ENCODE peak calls at places on chromosomes 13 and 19, in eight cellular contexts. One of them, this sample, is unnamed.

GRCh38 chr13:51067376-51068125 is 43.5 kb downstream of the C13orf42 start:
- DNase-seq in suprapubic skin: no peak
- DNase-seq in tibial nerve: no peak
- DNase-seq in GM12878: no peak
- DNase-seq in stomach: no peak
- DNase-seq in ovary: no peak
- DNase-seq in A549: no peak
- DNase-seq in K562: no peak
- DNase-seq in this sample: no peak

GRCh38 chr13:88648598-88649373 is 977.6 kb downstream of the SLITRK5 start:
- DNase-seq in GM12878: no peak
- DNase-seq in K562: no peak
- DNase-seq in A549: no peak
- DNase-seq in ovary: no peak
- DNase-seq in stomach: no peak
- DNase-seq in tibial nerve: no peak
- DNase-seq in suprapubic skin: no peak
- DNase-seq in this sample: no peak

GRCh38 chr13:77460195-77460594 is 75.3 kb upstream of the SCEL start:
- DNase-seq in suprapubic skin: no peak
- DNase-seq in GM12878: peak; percentile 26
- DNase-seq in tibial nerve: peak; percentile 49
- DNase-seq in stomach: peak; percentile 39
- DNase-seq in K562: no peak
- DNase-seq in ovary: no peak
- DNase-seq in A549: no peak
- DNase-seq in this sample: peak; percentile 69

GRCh38 chr19:11598103-11598483 is 810 bp downstream of the ZNF627 start:
- DNase-seq in ovary: no peak
- DNase-seq in tibial nerve: no peak
- DNase-seq in A549: no peak
- DNase-seq in GM12878: no peak
- DNase-seq in suprapubic skin: no peak
- DNase-seq in stomach: no peak
- DNase-seq in K562: no peak
- DNase-seq in this sample: peak; percentile 62

GRCh38 chr19:42657551-42657950 is 62.8 kb upstream of the CEACAM8 start:
- DNase-seq in stomach: no peak
- DNase-seq in A549: no peak
- DNase-seq in suprapubic skin: no peak
- DNase-seq in K562: no peak
- DNase-seq in tibial nerve: no peak
- DNase-seq in GM12878: no peak
- DNase-seq in ovary: no peak
- DNase-seq in this sample: no peak

GRCh38 chr13:110716235-110716505 is 2.7 kb downstream of the ING1 start:
- DNase-seq in GM12878: no peak
- DNase-seq in ovary: peak; percentile 37
- DNase-seq in K562: no peak
- DNase-seq in suprapubic skin: no peak
- DNase-seq in stomach: peak; percentile 51
- DNase-seq in A549: peak; percentile 13
- DNase-seq in tibial nerve: peak; percentile 20
- DNase-seq in this sample: peak; percentile 85

GRCh38 chr19:33260628-33261418 is 35.2 kb upstream of the SLC7A10 start:
- DNase-seq in GM12878: no peak
- DNase-seq in A549: no peak
- DNase-seq in ovary: no peak
- DNase-seq in stomach: no peak
- DNase-seq in tibial nerve: peak; percentile 22
- DNase-seq in K562: no peak
- DNase-seq in suprapubic skin: no peak
- DNase-seq in this sample: no peak

GRCh38 chr19:55384576-55385235 is 614 bp upstream of the TMEM238 start:
- DNase-seq in tibial nerve: peak; percentile 14
- DNase-seq in A549: no peak
- DNase-seq in stomach: no peak
- DNase-seq in suprapubic skin: no peak
- DNase-seq in ovary: no peak
- DNase-seq in K562: no peak
- DNase-seq in GM12878: no peak
- DNase-seq in this sample: no peak

GRCh38 chr19:55649579-55650557 is 1.9 kb downstream of the CCDC106 start:
- DNase-seq in GM12878: no peak
- DNase-seq in suprapubic skin: no peak
- DNase-seq in ovary: no peak
- DNase-seq in A549: no peak
- DNase-seq in tibial nerve: no peak
- DNase-seq in K562: no peak
- DNase-seq in stomach: no peak
- DNase-seq in this sample: no peak

GRCh38 chr13:60837806-60838205 is 440.8 kb downstream of the TDRD3 start:
- DNase-seq in A549: no peak
- DNase-seq in GM12878: no peak
- DNase-seq in tibial nerve: no peak
- DNase-seq in stomach: no peak
- DNase-seq in ovary: no peak
- DNase-seq in suprapubic skin: no peak
- DNase-seq in K562: no peak
- DNase-seq in this sample: no peak

GRCh38 chr19:50897612-50898011 is 13.6 kb downstream of the KLK4 start:
- DNase-seq in K562: no peak
- DNase-seq in ovary: no peak
- DNase-seq in GM12878: no peak
- DNase-seq in suprapubic skin: no peak
- DNase-seq in A549: no peak
- DNase-seq in stomach: no peak
- DNase-seq in tibial nerve: no peak
- DNase-seq in this sample: no peak

GRCh38 chr19:51398096-51398704 is 7.8 kb upstream of the C19orf84 start:
- DNase-seq in suprapubic skin: no peak
- DNase-seq in tibial nerve: no peak
- DNase-seq in K562: peak; percentile 36
- DNase-seq in ovary: no peak
- DNase-seq in stomach: no peak
- DNase-seq in A549: peak; percentile 49
- DNase-seq in GM12878: no peak
- DNase-seq in this sample: no peak

GRCh38 chr13:78977311-78977710 is 318.4 kb upstream of the OBI1 start:
- DNase-seq in A549: no peak
- DNase-seq in suprapubic skin: no peak
- DNase-seq in tibial nerve: no peak
- DNase-seq in ovary: no peak
- DNase-seq in GM12878: no peak
- DNase-seq in stomach: no peak
- DNase-seq in K562: no peak
- DNase-seq in this sample: no peak

GRCh38 chr13:95660981-95661581 is 15.9 kb upstream of the DNAJC3 start:
- DNase-seq in A549: peak; percentile 42
- DNase-seq in K562: peak; percentile 15
- DNase-seq in stomach: no peak
- DNase-seq in ovary: no peak
- DNase-seq in suprapubic skin: no peak
- DNase-seq in GM12878: no peak
- DNase-seq in tibial nerve: no peak
- DNase-seq in this sample: no peak

GRCh38 chr13:85313761-85314503 is 485.3 kb downstream of the SLITRK6 start:
- DNase-seq in ovary: no peak
- DNase-seq in A549: peak; percentile 17
- DNase-seq in tibial nerve: no peak
- DNase-seq in stomach: no peak
- DNase-seq in K562: no peak
- DNase-seq in GM12878: no peak
- DNase-seq in suprapubic skin: no peak
- DNase-seq in this sample: no peak

GRCh38 chr19:47726467-47726866 is 13.2 kb downstream of the EHD2 start:
- DNase-seq in GM12878: no peak
- DNase-seq in ovary: no peak
- DNase-seq in A549: no peak
- DNase-seq in tibial nerve: no peak
- DNase-seq in K562: no peak
- DNase-seq in suprapubic skin: no peak
- DNase-seq in stomach: no peak
- DNase-seq in this sample: no peak

GRCh38 chr19:47725759-47726401 is 12.7 kb downstream of the EHD2 start:
- DNase-seq in tibial nerve: no peak
- DNase-seq in A549: peak; percentile 53
- DNase-seq in ovary: no peak
- DNase-seq in stomach: no peak
- DNase-seq in GM12878: no peak
- DNase-seq in K562: no peak
- DNase-seq in suprapubic skin: no peak
- DNase-seq in this sample: no peak

GRCh38 chr19:47719047-47719885 is 6.0 kb downstream of the EHD2 start:
- DNase-seq in stomach: peak; percentile 60
- DNase-seq in tibial nerve: peak; percentile 79
- DNase-seq in suprapubic skin: peak; percentile 93
- DNase-seq in GM12878: no peak
- DNase-seq in ovary: peak; percentile 97
- DNase-seq in A549: peak; percentile 91
- DNase-seq in K562: no peak
- DNase-seq in this sample: peak; percentile 99

GRCh38 chr19:47720669-47721068 is 7.4 kb downstream of the EHD2 start:
- DNase-seq in A549: no peak
- DNase-seq in K562: no peak
- DNase-seq in GM12878: no peak
- DNase-seq in tibial nerve: no peak
- DNase-seq in stomach: no peak
- DNase-seq in ovary: no peak
- DNase-seq in suprapubic skin: no peak
- DNase-seq in this sample: no peak

GRCh38 chr19:47723573-47723923 is 10.3 kb downstream of the EHD2 start:
- DNase-seq in suprapubic skin: no peak
- DNase-seq in GM12878: no peak
- DNase-seq in stomach: peak; percentile 51
- DNase-seq in ovary: peak; percentile 69
- DNase-seq in tibial nerve: peak; percentile 55
- DNase-seq in K562: no peak
- DNase-seq in A549: peak; percentile 92
- DNase-seq in this sample: peak; percentile 95
- TF ChIP-seq EP300 in suprapubic skin: no peak
- TF ChIP-seq EP300 in GM12878: no peak
- TF ChIP-seq EP300 in stomach: no peak
- TF ChIP-seq EP300 in ovary: no peak
- TF ChIP-seq EP300 in tibial nerve: no peak
- TF ChIP-seq EP300 in K562: no peak
- TF ChIP-seq EP300 in A549: no peak
- TF ChIP-seq EP300 in this sample: no peak

GRCh38 chr19:1257475-1258160 is 9.2 kb downstream of the MIDN start:
- DNase-seq in K562: no peak
- DNase-seq in stomach: no peak
- DNase-seq in suprapubic skin: no peak
- DNase-seq in A549: no peak
- DNase-seq in GM12878: no peak
- DNase-seq in tibial nerve: no peak
- DNase-seq in ovary: no peak
- DNase-seq in this sample: no peak

GRCh38 chr19:1255186-1256161 is 7.1 kb downstream of the MIDN start:
- DNase-seq in stomach: no peak
- DNase-seq in A549: no peak
- DNase-seq in K562: no peak
- DNase-seq in ovary: no peak
- DNase-seq in suprapubic skin: no peak
- DNase-seq in tibial nerve: no peak
- DNase-seq in GM12878: no peak
- DNase-seq in this sample: no peak

GRCh38 chr19:1258161-1258492 is 9.7 kb downstream of the MIDN start:
- DNase-seq in GM12878: no peak
- DNase-seq in suprapubic skin: no peak
- DNase-seq in K562: no peak
- DNase-seq in tibial nerve: no peak
- DNase-seq in ovary: no peak
- DNase-seq in stomach: no peak
- DNase-seq in A549: no peak
- DNase-seq in this sample: no peak

GRCh38 chr19:1258707-1259205 is 10.4 kb downstream of the MIDN start:
- DNase-seq in ovary: no peak
- DNase-seq in GM12878: no peak
- DNase-seq in stomach: no peak
- DNase-seq in A549: peak; percentile 44
- DNase-seq in suprapubic skin: no peak
- DNase-seq in K562: no peak
- DNase-seq in tibial nerve: no peak
- DNase-seq in this sample: no peak

GRCh38 chr19:1256646-1257474 is 8.5 kb downstream of the MIDN start:
- DNase-seq in A549: no peak
- DNase-seq in stomach: no peak
- DNase-seq in suprapubic skin: no peak
- DNase-seq in GM12878: no peak
- DNase-seq in ovary: no peak
- DNase-seq in K562: no peak
- DNase-seq in tibial nerve: no peak
- DNase-seq in this sample: no peak
- TF ChIP-seq POLR2A in A549: no peak
- TF ChIP-seq POLR2A in stomach: no peak
- TF ChIP-seq POLR2A in suprapubic skin: no peak
- TF ChIP-seq POLR2A in GM12878: no peak
- TF ChIP-seq POLR2A in ovary: no peak
- TF ChIP-seq POLR2A in K562: peak; percentile 50
- TF ChIP-seq POLR2A in tibial nerve: no peak
- TF ChIP-seq POLR2A in this sample: no peak

GRCh38 chr13:74206061-74206561 is 71.9 kb upstream of the KLF12 start:
- DNase-seq in suprapubic skin: no peak
- DNase-seq in ovary: no peak
- DNase-seq in tibial nerve: no peak
- DNase-seq in stomach: no peak
- DNase-seq in GM12878: no peak
- DNase-seq in A549: no peak
- DNase-seq in K562: no peak
- DNase-seq in this sample: no peak
- TF ChIP-seq EP300 in suprapubic skin: no peak
- TF ChIP-seq EP300 in ovary: no peak
- TF ChIP-seq EP300 in tibial nerve: no peak
- TF ChIP-seq EP300 in stomach: no peak
- TF ChIP-seq EP300 in GM12878: no peak
- TF ChIP-seq EP300 in A549: no peak
- TF ChIP-seq EP300 in K562: no peak
- TF ChIP-seq EP300 in this sample: no peak

DNA sequence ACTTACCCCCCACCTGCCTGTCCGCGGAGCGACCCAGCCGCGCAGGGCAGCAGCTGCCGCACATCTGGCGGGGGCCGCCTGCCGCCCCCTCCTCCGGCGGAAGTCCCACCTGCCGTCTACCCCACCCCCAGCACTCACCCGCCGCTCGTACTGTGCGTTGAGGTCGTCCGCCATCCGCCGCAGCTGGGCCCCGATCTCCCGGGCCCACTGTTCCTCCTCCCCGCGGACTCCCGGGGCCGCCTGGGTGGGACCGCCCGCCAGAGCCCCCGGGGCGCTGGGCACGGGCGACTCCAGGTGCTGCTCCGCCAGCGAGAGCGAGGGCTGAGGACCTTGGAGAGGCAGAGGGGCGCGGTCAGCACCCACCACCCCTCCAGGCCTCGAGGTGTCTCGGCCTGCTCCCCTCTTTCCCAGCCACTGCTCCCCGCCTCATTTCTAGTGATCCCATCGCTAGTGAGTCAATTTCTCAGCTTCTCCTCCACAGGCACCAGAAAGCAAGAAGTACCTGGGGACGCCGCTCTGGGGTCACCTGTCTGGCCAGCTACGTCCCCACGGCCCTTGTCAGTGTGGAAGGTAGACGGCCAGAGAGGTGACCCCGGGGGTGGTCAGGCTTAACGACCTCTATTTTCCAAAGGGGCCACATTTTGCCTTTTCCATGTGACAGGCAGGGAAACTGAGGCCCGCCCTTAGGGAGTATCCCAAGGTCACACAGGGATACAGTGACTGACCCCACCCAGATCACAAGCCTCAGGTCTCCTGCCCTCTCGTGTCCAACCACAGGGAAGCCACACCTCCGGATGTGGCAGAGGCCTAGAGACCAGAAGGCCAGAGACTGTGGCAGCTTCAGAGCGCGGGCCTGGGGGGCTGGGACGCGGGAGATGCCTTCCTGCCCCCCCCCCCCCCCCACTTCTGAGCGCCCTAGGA is 4.3 kb downstream of the BBC3 start:
- DNase-seq in stomach: peak; percentile 80
- DNase-seq in tibial nerve: peak; percentile 85
- DNase-seq in suprapubic skin: peak; percentile 94
- DNase-seq in A549: peak; percentile 95
- DNase-seq in K562: peak; percentile 55
- DNase-seq in ovary: peak; percentile 75
- DNase-seq in GM12878: peak; percentile 57
- DNase-seq in this sample: peak; percentile 94
- TF ChIP-seq POLR2A in stomach: no peak
- TF ChIP-seq POLR2A in tibial nerve: no peak
- TF ChIP-seq POLR2A in suprapubic skin: no peak
- TF ChIP-seq POLR2A in A549: peak; percentile 5
- TF ChIP-seq POLR2A in K562: peak; percentile 94
- TF ChIP-seq POLR2A in ovary: no peak
- TF ChIP-seq POLR2A in GM12878: peak; percentile 93
- TF ChIP-seq POLR2A in this sample: peak; percentile 30